ENCODE peak calls at places on chromosomes 1 and 21, in five cellular contexts. B is lower lobe of right lung, H is lung, E is tibial artery, A is colonic mucosa. X is an unnamed sample.
A peak's percentile ranks its signal among the peaks of the same experiment; 100 is the strongest.

GRCh38 chr21:21971384-21971783 is 973.2 kb downstream of the NCAM2 start:
- DNase-seq in B (no peak), H (no peak), E (no peak), A (no peak), X (no peak)

GRCh38 chr1:83508485-83509151 is 490.3 kb downstream of the TTLL7 start:
- DNase-seq in B (no peak), H (no peak), E (peak; percentile 24), A (no peak), X (no peak)

GRCh38 chr1:224510880-224511645 is 76.5 kb upstream of the WDR26 start:
- DNase-seq in B (no peak), H (no peak), E (no peak), A (no peak), X (no peak)

GRCh38 chr1:5711079-5711478 is 281.1 kb downstream of the NPHP4 start:
- DNase-seq in B (peak; percentile 27), H (no peak), E (no peak), A (no peak), X (no peak)

GRCh38 chr1:203569490-203570318 is 56.9 kb upstream of the ATP2B4 start:
- DNase-seq in B (no peak), H (no peak), E (no peak), A (no peak), X (no peak)

GRCh38 chr1:170556910-170557309 is 24.9 kb downstream of the GORAB start:
- DNase-seq in B (no peak), H (no peak), E (no peak), A (no peak), X (no peak)

GRCh38 chr1:10361515-10361914 is 37.3 kb upstream of the PGD start:
- DNase-seq in B (no peak), H (no peak), E (no peak), A (no peak), X (no peak)

GRCh38 chr1:28104866-28105467 is 16.6 kb upstream of the EYA3 start:
- DNase-seq in B (peak; percentile 54), H (peak; percentile 75), E (no peak), A (peak; percentile 89), X (no peak)

GRCh38 chr1:115213130-115213529 is 123.8 kb upstream of the TSPAN2 start:
- DNase-seq in B (no peak), H (no peak), E (no peak), A (no peak), X (no peak)

GRCh38 chr1:3699596-3699995 is 47.3 kb downstream of the TP73 start:
- DNase-seq in B (no peak), H (no peak), E (no peak), A (no peak), X (no peak)

GRCh38 chr1:112673589-112674439 is 645 bp upstream of the MOV10 start:
- DNase-seq in B (no peak), H (no peak), E (peak; percentile 47), A (no peak), X (no peak)

GRCh38 chr21:15775981-15776380 is 46.2 kb downstream of the USP25 start:
- DNase-seq in B (no peak), H (no peak), E (no peak), A (no peak), X (no peak)

GRCh38 chr1:39187276-39188046 is 17.0 kb upstream of the MACF1 start:
- DNase-seq in B (no peak), H (no peak), E (no peak), A (no peak), X (no peak)

GRCh38 chr1:25503551-25504426 is 39.6 kb upstream of the LDLRAP1 start:
- DNase-seq in B (peak; percentile 76), H (peak; percentile 59), E (no peak), A (peak; percentile 80), X (peak; percentile 57)

GRCh38 chr1:59511476-59512465 is 214.9 kb downstream of the FGGY start:
- DNase-seq in B (no peak), H (no peak), E (no peak), A (no peak), X (no peak)
- H3K4me1 ChIP-seq in B (no peaks in the 10 kb centered on the region), H (peaks cover 4% of the 10 kb centered on the region), E (peaks cover 4% of the 10 kb centered on the region), A (no peaks in the 10 kb centered on the region), X (no peaks in the 10 kb centered on the region)

GRCh38 chr1:207978441-207978840 is 67.5 kb upstream of the CD34 start:
- DNase-seq in B (no peak), H (no peak), E (no peak), A (no peak), X (no peak)

GRCh38 chr1:207983044-207983443 is 72.1 kb upstream of the CD34 start:
- DNase-seq in B (no peak), H (no peak), E (no peak), A (peak; percentile 69), X (no peak)

GRCh38 chr1:207985190-207985589 is 74.3 kb upstream of the CD34 start:
- DNase-seq in B (no peak), H (no peak), E (no peak), A (no peak), X (no peak)

GRCh38 chr1:207985996-207986395 is 75.1 kb upstream of the CD34 start:
- DNase-seq in B (no peak), H (no peak), E (no peak), A (no peak), X (no peak)

GRCh38 chr1:207981976-207982375 is 71.1 kb upstream of the CD34 start:
- DNase-seq in B (no peak), H (no peak), E (no peak), A (no peak), X (peak; percentile 56)
- TF ChIP-seq CTCF in B (no peak), H (peak; percentile 11), E (no peak), A (no peak), X (no peak)

DNA sequence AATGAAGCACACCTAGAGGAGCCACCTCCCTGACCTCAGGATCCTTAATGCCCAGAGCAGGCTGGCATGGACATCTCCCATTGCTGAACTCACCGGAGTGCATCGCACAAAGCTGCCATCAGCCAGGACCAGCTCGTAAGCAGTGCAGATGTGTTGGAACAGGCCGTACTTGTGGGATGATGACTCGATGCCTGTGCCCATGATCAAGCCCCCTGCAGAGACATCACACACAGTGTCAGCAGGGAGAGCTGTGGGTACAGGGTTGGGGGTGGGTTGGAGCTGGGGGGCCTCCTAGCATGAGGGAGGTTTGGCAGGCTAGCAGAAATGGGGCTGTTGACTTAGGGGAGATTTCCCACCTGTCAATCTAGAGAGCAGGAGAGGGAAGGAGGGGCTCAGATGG is 12.0 kb downstream of the DHCR24 start:
- DNase-seq in B (no peak), H (no peak), E (no peak), A (no peak), X (no peak)
- H3K36me3 ChIP-seq in B (peaks cover 67% of the 10 kb centered on the region), H (peaks cover 11% of the 10 kb centered on the region), E (peaks cover 21% of the 10 kb centered on the region), A (peaks cover 9% of the 10 kb centered on the region), X (no peaks in the 10 kb centered on the region)

GRCh38 chr1:109889094-109889493 is 21.6 kb upstream of the CSF1 start:
- DNase-seq in B (no peak), H (no peak), E (no peak), A (no peak), X (no peak)
- H3K4me1 ChIP-seq in B (peaks cover 59% of the 10 kb centered on the region), H (peaks cover 15% of the 10 kb centered on the region), E (peaks cover 16% of the 10 kb centered on the region), A (no peaks in the 10 kb centered on the region), X (peaks cover 39% of the 10 kb centered on the region)

DNA sequence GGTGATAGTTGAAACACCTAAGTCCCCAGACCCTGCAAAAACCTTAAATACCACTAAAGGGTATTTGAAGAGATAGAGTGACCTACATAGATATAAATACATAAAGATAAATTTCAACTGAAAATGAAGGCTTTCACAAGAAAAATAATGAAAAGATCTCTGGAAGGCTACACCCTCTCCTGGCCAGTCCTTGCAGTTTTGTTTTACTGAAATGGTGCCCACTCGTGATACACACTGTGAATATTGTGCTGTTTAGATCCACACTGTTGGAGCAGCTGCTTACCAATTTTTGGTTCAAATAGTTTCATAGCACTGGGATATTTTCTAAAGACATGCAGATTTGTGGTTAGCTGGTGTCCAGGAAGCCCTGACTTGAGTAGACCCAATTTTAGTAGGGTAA is 31.5 kb upstream of the RNF187 start:
- DNase-seq in B (no peak), H (no peak), E (no peak), A (no peak), X (no peak)
- TF ChIP-seq CTCF in B (no peak), H (no peak), E (no peak), A (no peak), X (no peak)

DNA sequence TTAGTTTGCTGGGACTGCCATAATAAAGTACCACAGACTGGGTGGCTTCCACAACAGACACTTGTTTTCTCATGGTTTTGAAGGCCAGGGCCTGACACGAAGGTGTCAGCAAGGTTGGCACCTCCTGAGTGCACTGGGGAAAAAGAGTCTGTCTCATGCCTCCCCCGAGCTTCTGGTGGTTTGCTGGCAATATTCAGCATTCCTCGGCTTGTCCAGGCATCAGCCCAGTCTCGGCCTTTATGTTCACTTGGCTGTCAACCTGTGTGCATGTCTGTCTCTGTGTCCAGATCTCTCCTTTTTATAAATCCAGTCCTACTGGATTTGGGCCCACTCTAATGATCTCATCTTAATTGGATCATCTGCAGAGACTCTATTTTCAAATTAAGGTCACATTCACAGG is 72.6 kb downstream of the DOP1B start:
- DNase-seq in B (no peak), H (no peak), E (no peak), A (no peak), X (no peak)
- H3K36me3 ChIP-seq in B (peaks cover 71% of the 10 kb centered on the region), H (peaks cover 4% of the 10 kb centered on the region), E (peaks cover 39% of the 10 kb centered on the region), A (peaks cover 3% of the 10 kb centered on the region), X (peaks cover 11% of the 10 kb centered on the region)

X was measured in right atrium auricular region.